ENCODE peak calls at places on chromosome 13, in four cellular contexts. C, E, O and P are unnamed samples.
A peak's percentile ranks its signal among the peaks of the same experiment; 100 is the strongest.

GRCh38 chr13:113411216-113412023 is 41.9 kb downstream of the ADPRHL1 start:
- DNase-seq in C (no peak), E (peak; percentile 86), O (peak; percentile 97), P (no peak)

GRCh38 chr13:44407891-44408290 is 34.3 kb downstream of the SERP2 start:
- DNase-seq in C (peak; percentile 32), O (no peak), E (peak; percentile 51), P (no peak)

GRCh38 chr13:93646247-93646646 is 419.6 kb downstream of the GPC6 start:
- DNase-seq in O (peak; percentile 58), C (no peak), E (no peak), P (no peak)

GRCh38 chr13:50911937-50912624 is 2.5 kb downstream of the RNASEH2B start:
- DNase-seq in E (peak; percentile 86), C (peak; percentile 40), O (peak; percentile 97), P (peak; percentile 97)

GRCh38 chr13:39892731-39893293 is 237.3 kb downstream of the COG6 start:
- DNase-seq in O (no peak), C (no peak), E (no peak), P (no peak)

GRCh38 chr13:74251778-74252519 is 117.7 kb upstream of the KLF12 start:
- DNase-seq in E (peak; percentile 44), C (peak; percentile 74), O (peak; percentile 25), P (no peak)

GRCh38 chr13:96730676-96731075 is 263.6 kb downstream of the OXGR1 start:
- DNase-seq in C (no peak), E (no peak), O (no peak), P (no peak)

GRCh38 chr13:52405767-52406494 is at the start of gene THSD1:
- DNase-seq in E (peak; percentile 31), C (no peak), O (peak; percentile 49), P (peak; percentile 78)

GRCh38 chr13:106008540-106008939 is 526.9 kb downstream of the EFNB2 start:
- DNase-seq in C (no peak), O (no peak), E (no peak), P (no peak)

GRCh38 chr13:106007156-106007555 is 528.3 kb downstream of the EFNB2 start:
- DNase-seq in C (no peak), O (no peak), E (no peak), P (no peak)

GRCh38 chr13:106011600-106011999 is 523.9 kb downstream of the EFNB2 start:
- DNase-seq in O (no peak), C (no peak), E (no peak), P (no peak)

DNA sequence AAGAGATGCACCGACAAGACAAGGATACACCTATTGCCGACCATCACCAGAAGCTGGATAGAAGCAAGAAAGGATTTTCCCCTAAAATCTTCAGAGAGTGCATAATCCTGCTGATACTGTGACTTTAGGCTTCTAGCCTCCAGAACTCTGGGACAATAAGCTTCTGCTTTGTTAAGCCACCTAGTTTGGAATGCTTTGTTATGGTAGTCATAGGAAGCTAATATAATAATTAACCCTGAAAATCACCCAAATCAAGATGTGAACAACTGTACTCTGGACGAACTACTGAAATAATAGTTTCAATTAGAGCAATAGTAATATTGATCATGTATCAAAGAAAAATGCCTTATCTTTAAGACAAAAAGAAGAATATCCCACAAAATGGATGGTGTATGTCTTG is 524.6 kb downstream of the EFNB2 start:
- DNase-seq in C (no peak), E (no peak), O (no peak), P (no peak)
- H3K9ac ChIP-seq in C (no peak overlapping the region), E (no peak overlapping the region), O (no peak overlapping the region), P (no peak overlapping the region)

GRCh38 chr13:97834255-97834654 is 119.2 kb upstream of the IPO5 start:
- DNase-seq in E (no peak), C (no peak), O (peak; percentile 8), P (no peak)
- TF ChIP-seq CTCF in E (peak; percentile 31), C (no peak), O (no peak), P (no peak)

GRCh38 chr13:98979012-98979411 is 1.1 kb upstream of the DOCK9 start:
- DNase-seq in C (no peak), E (no peak), O (no peak), P (no peak)
- H3K27ac ChIP-seq in C (peak overlapping the region; percentile 91), E (no peak overlapping the region), O (no peak overlapping the region), P (no peak overlapping the region)

DNA sequence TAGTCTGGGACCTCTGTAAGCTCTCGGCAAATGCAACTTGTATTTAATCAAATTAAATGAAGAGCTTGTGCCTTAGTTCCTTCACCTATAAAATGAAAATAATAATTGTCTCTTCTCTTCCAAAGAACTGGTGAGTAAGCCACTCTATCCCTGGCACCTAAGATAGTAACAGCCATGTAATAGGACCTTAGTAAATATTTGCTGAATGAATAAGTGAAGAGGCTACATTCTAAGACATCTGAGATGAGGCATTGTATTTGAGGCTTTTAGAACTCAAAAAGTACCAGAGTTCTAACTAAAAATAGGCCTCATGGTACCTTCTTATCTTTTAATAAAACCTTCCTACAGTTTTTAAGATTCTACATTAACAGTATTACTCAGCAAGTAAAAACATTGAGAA is 17.3 kb upstream of the DCLK1 start:
- DNase-seq in C (no peak), E (peak; percentile 53), O (no peak), P (no peak)
- H3K9ac ChIP-seq in C (no peak overlapping the region), E (no peak overlapping the region), O (no peak overlapping the region), P (no peak overlapping the region)

DNA sequence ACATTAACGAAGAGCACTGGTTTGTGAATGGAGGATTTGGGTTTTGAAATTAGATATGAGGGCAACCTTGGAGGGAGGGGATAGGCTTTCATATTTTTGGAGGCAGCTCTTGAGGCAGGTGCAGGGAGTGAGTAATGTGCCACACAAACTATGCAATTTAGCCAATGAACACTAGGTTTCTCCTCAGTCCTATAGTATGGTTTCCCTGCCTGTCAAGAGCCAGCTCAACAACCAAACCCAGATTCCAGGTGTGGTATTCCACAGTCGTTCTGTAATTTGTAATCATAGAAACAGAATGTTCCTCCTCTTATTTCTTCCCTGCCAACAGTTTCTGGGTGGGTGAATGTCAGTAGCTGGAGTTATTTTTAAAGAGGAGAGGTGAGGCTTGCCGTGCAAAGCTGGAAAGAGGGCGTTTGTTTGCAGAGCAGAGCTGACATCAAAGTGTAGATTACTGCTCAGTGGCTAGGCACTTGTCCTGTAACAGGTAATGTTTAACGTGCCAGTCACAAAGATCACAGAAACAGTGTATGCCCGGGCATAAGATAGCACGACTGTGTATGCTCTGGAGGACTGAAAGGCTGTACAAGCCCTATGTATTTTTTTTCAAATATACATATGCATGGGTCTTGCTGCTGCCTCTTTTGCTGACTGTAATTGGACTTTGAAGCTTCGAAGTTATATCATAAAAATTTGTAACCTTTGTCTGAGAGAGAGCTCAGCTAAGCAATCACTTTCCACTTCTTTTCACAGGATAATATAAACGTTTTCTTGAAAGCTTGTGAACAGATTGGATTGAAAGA is 124.3 kb downstream of the LMO7 start:
- DNase-seq in C (no peak), O (peak; percentile 35), E (peak; percentile 76), P (no peak)
- TF ChIP-seq CTCF in C (peak; percentile 34), O (no peak), E (peak; percentile 33), P (peak; percentile 26)

GRCh38 chr13:106683918-106684317 is 116.0 kb upstream of the ARGLU1 start:
- DNase-seq in E (no peak), C (no peak), O (no peak), P (no peak)

GRCh38 chr13:106685142-106685541 is 117.2 kb upstream of the ARGLU1 start:
- DNase-seq in E (no peak), C (no peak), O (no peak), P (no peak)

GRCh38 chr13:106683179-106683578 is 115.2 kb upstream of the ARGLU1 start:
- DNase-seq in O (no peak), C (no peak), E (no peak), P (no peak)

GRCh38 chr13:106678646-106679045 is 110.7 kb upstream of the ARGLU1 start:
- DNase-seq in C (no peak), O (no peak), E (no peak), P (no peak)

DNA sequence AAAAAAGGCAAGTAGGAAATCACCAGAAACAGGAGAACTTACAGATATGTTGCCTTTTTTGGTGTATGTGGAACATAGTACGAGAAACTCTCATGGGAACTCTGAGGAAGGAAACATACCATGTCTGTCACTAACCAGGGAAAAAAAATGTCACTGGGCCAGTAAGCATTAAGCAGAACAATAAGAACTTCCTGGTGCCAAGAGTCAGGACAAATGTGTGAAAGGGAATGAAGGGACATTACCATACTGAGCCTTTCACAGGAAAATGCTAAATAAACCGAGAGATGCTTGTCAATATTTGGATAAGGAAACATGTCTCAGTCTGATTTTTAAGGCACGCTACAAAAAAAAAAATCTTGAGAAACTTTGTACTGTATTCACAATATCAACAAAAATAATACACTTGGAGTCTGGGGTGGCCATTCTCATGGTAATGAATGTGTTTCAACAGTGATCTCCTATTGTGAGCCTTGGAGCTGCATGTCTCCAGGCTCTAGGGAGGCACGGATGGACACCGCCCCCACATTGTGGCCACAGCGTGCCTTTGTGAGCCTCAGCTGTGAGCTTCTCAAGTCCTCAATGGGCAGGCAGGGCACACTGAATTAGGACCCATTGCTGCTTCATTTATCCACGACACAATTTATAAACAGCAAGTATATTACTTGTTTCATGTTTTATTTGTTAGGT is 113.0 kb upstream of the ARGLU1 start:
- DNase-seq in C (no peak), O (no peak), E (no peak), P (peak; percentile 92)
- H3K27ac ChIP-seq in C (no peak overlapping the region), O (no peak overlapping the region), E (no peak overlapping the region), P (peak overlapping the region; percentile 98)

GRCh38 chr13:110869805-110870706 is 44.8 kb downstream of the ANKRD10 start:
- DNase-seq in E (peak; percentile 98), O (peak; percentile 100), C (peak; percentile 83), P (peak; percentile 80)
- H3K9ac ChIP-seq in E (peak overlapping the region; percentile 78), O (peak overlapping the region; percentile 73), C (peak overlapping the region; percentile 57), P (no peak overlapping the region)